ENCODE peak calls at places on chromosomes 16 and 17, in five cellular contexts. U is GM23338, R is PC-9, F is heart right ventricle, M is IMR-90. Y is an unnamed sample.
A peak's percentile ranks its signal among the peaks of the same experiment; 100 is the strongest.

GRCh38 chr17:63440127-63440769 is 5.9 kb downstream of the CYB561 start:
- DNase-seq in U (no peak), R (no peak), F (no peak), M (no peak), Y (no peak)

GRCh38 chr17:67431210-67432015 is 54.3 kb downstream of the PITPNC1 start:
- DNase-seq in U (no peak), R (peak; percentile 25), F (no peak), M (peak; percentile 80), Y (no peak)

GRCh38 chr17:39360537-39360936 is 40.9 kb downstream of the FBXL20 start:
- DNase-seq in U (no peak), R (no peak), F (no peak), M (no peak), Y (peak; percentile 42)

GRCh38 chr17:348692-349425 is 3.7 kb downstream of the RPH3AL start:
- DNase-seq in U (no peak), R (no peak), F (no peak), M (no peak), Y (no peak)

GRCh38 chr17:49494937-49495841 is at the start of gene NGFR:
- DNase-seq in U (peak; percentile 76), R (peak; percentile 27), F (peak; percentile 64), M (peak; percentile 13), Y (peak; percentile 61)

GRCh38 chr17:78344666-78345065 is 15.2 kb downstream of the SOCS3 start:
- DNase-seq in U (no peak), R (no peak), F (no peak), M (no peak), Y (no peak)

GRCh38 chr17:4485676-4486646 is 12.7 kb upstream of the SPNS2 start:
- DNase-seq in U (no peak), R (no peak), F (no peak), M (no peak), Y (no peak)

GRCh38 chr17:17783825-17784598 is 52.8 kb downstream of the SREBF1 start:
- DNase-seq in U (peak; percentile 76), R (no peak), F (peak; percentile 67), M (no peak), Y (peak; percentile 74)

GRCh38 chr17:50440838-50441829 is 15.1 kb downstream of the ACSF2 start:
- DNase-seq in U (no peak), R (no peak), F (no peak), M (no peak), Y (no peak)

GRCh38 chr16:56933828-56934598 is 2.1 kb downstream of the HERPUD1 start:
- DNase-seq in U (no peak), R (no peak), F (no peak), M (no peak), Y (no peak)

GRCh38 chr16:88758944-88759244 is 26.1 kb downstream of the PIEZO1 start:
- DNase-seq in U (no peak), R (no peak), F (no peak), M (no peak), Y (no peak)

GRCh38 chr17:3935140-3935542 is 18.9 kb upstream of the P2RX1 start:
- DNase-seq in U (peak; percentile 93), R (peak; percentile 77), F (peak; percentile 71), M (peak; percentile 72), Y (peak; percentile 21)

GRCh38 chr17:55005520-55005919 is 37.0 kb downstream of the STXBP4 start:
- DNase-seq in U (peak; percentile 73), R (no peak), F (no peak), M (peak; percentile 12), Y (no peak)

GRCh38 chr17:16135461-16135860 is 79.9 kb downstream of the NCOR1 start:
- DNase-seq in U (no peak), R (no peak), F (no peak), M (peak; percentile 69), Y (no peak)

GRCh38 chr17:33438578-33438977 is 145.5 kb upstream of the ASIC2 start:
- DNase-seq in U (no peak), R (no peak), F (no peak), M (no peak), Y (no peak)

GRCh38 chr16:76038097-76038496 is 239.1 kb upstream of the CNTNAP4 start:
- DNase-seq in U (no peak), R (no peak), F (no peak), M (no peak), Y (no peak)

GRCh38 chr17:76972046-76972641 is 103.9 kb downstream of the MGAT5B start:
- DNase-seq in U (no peak), R (no peak), F (no peak), M (no peak), Y (no peak)

GRCh38 chr16:586645-587590 is 2.9 kb upstream of the RAB40C start:
- DNase-seq in U (no peak), R (no peak), F (peak; percentile 57), M (no peak), Y (no peak)

GRCh38 chr16:11742041-11742535 is 569 bp downstream of the TXNDC11 start:
- DNase-seq in U (no peak), R (peak; percentile 44), F (peak; percentile 52), M (no peak), Y (no peak)

GRCh38 chr17:2783310-2784030 is 12.8 kb upstream of the RAP1GAP2 start:
- DNase-seq in U (no peak), R (no peak), F (no peak), M (no peak), Y (no peak)

GRCh38 chr16:47046726-47047602 is 73.5 kb upstream of the DNAJA2 start:
- DNase-seq in U (no peak), R (no peak), F (no peak), M (no peak), Y (no peak)

GRCh38 chr16:80700558-80700957 is 103.8 kb downstream of the CDYL2 start:
- DNase-seq in U (no peak), R (no peak), F (no peak), M (no peak), Y (no peak)

GRCh38 chr17:9728005-9728404 is 63.4 kb downstream of the DHRS7C start:
- DNase-seq in U (no peak), R (no peak), F (no peak), M (no peak), Y (no peak)

GRCh38 chr16:89697616-89698331 is 3.7 kb downstream of the SPATA2L start:
- DNase-seq in U (no peak), R (no peak), F (no peak), M (no peak), Y (no peak)

GRCh38 chr17:63918305-63918704 is 334 bp downstream of the GH1 start:
- DNase-seq in U (peak; percentile 77), R (no peak), F (no peak), M (no peak), Y (no peak)

GRCh38 chr17:384622-385194 is 32.1 kb upstream of the RPH3AL start:
- DNase-seq in U (peak; percentile 54), R (no peak), F (peak; percentile 35), M (no peak), Y (no peak)

GRCh38 chr17:45123930-45124796 is 8.2 kb downstream of the PLCD3 start:
- DNase-seq in U (peak; percentile 44), R (peak; percentile 85), F (no peak), M (peak; percentile 91), Y (no peak)
- H3K27ac ChIP-seq in U (no peak overlapping the region), R (peak overlapping the region; percentile 65), F (peak overlapping the region; percentile 50), M (peak overlapping the region; percentile 98), Y (no peak overlapping the region)

GRCh38 chr17:81396278-81396721 is 1.0 kb downstream of the BAHCC1 start:
- DNase-seq in U (no peak), R (no peak), F (no peak), M (no peak), Y (no peak)
- H3K27me3 ChIP-seq in U (peaks cover 84% of the 10 kb centered on the region), R (no peaks in the 10 kb centered on the region), F (no peaks in the 10 kb centered on the region), M (no peaks in the 10 kb centered on the region), Y (no peaks in the 10 kb centered on the region)

GRCh38 chr16:85718682-85719081 is 29.9 kb upstream of the GINS2 start:
- DNase-seq in U (peak; percentile 76), R (no peak), F (no peak), M (no peak), Y (no peak)
- TF ChIP-seq CTCF in U (peak; percentile 87), R (no peak), F (peak; percentile 23), M (peak; percentile 47), Y (peak; percentile 19)

DNA sequence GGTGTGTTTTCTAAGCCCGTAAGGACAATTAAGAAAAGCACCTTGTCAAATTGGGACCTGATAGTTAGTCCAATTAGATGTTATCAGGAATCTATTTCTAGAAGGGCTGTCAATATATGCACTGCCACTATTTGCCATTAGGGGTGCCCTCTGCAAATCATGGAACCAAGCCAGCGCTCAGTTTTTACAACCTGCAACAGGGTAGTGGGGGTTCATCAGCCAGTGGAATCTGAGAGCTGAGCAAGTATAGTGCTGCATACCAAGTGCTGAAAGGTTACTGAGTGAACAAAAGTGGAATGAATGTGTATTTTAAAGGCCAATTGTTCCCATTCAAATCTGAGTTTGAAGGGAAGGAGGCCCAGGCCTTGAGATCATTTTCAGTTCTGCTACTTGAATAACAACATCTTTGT is 10.4 kb downstream of the PRR11 start:
- DNase-seq in U (peak; percentile 89), R (peak; percentile 22), F (no peak), M (peak; percentile 60), Y (no peak)
- H3K27ac ChIP-seq in U (peak overlapping the region; percentile 21), R (no peak overlapping the region), F (no peak overlapping the region), M (no peak overlapping the region), Y (peak overlapping the region; percentile 16)

GRCh38 chr16:85944572-85945423 is 45.8 kb downstream of the IRF8 start:
- DNase-seq in U (no peak), R (no peak), F (no peak), M (no peak), Y (no peak)

GRCh38 chr16:85945424-85945751 is 46.4 kb downstream of the IRF8 start:
- DNase-seq in U (no peak), R (no peak), F (no peak), M (no peak), Y (no peak)

GRCh38 chr16:85948870-85949269 is 49.9 kb downstream of the IRF8 start:
- DNase-seq in U (no peak), R (no peak), F (no peak), M (no peak), Y (no peak)

GRCh38 chr16:85947511-85948509 is 48.8 kb downstream of the IRF8 start:
- DNase-seq in U (no peak), R (no peak), F (no peak), M (no peak), Y (no peak)

DNA sequence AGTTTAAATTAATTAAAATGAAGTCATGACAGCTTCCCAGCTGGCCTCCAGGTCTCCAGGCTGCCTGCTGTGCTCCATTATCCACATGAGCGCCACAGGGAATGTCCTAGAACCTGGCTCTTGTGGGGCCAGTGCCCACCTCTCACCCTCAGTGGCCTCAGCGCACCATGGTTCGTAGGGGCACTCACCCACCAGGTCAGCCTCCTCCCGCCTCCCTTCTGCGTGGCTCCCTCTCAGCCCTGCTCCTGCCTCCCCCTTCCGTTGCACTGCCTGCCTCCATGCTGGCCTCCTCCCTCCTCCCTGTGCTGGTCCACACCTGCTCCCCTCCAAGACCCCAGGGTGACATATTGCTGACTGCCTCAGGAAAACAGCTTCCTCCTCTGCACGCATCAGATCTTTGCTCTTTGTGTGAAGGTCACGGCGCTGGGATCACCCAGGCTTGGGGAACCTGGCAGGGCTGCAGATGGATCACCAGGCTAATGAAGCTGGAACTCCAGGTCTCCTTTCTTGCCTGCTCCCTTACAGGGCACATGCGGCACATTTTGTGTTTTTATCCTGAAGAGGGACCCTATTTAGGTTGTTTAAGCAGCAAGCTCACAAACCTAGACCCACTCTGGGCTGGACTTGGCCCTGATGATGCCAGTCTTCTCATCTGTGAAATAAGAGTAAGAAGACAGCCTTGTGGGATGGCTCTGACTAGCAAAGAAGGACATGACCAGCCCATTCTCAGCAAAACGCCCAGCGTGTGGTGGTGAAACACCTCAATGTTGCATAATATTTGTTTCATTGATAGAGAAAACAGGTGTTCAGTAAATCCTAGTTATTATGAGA is 47.9 kb downstream of the IRF8 start:
- DNase-seq in U (no peak), R (no peak), F (no peak), M (no peak), Y (no peak)
- H3K27me3 ChIP-seq in U (no peaks in the 10 kb centered on the region), R (peaks cover 99% of the 10 kb centered on the region), F (peaks cover 40% of the 10 kb centered on the region), M (peaks cover 79% of the 10 kb centered on the region), Y (no peaks in the 10 kb centered on the region)